ENCODE peak calls at places on chromosome 13, in four cellular contexts. X is uterus, I is IMR-90, M is heart left ventricle. R is an unnamed sample.

GRCh38 chr13:60957816-60958215 is 457.8 kb downstream of the PCDH20 start:
- DNase-seq in X (no peak), I (no peak), M (no peak), R (no peak)

GRCh38 chr13:90968510-90968909 is 379.0 kb upstream of the MIR17HG start:
- DNase-seq in X (no peak), I (no peak), M (no peak), R (no peak)

GRCh38 chr13:98570929-98571372 is 6.0 kb downstream of the STK24 start:
- DNase-seq in X (peak), I (no peak), M (no peak), R (peak)

GRCh38 chr13:99816321-99816720 is 155.2 kb downstream of the ZIC5 start:
- DNase-seq in X (no peak), I (no peak), M (no peak), R (no peak)

GRCh38 chr13:85575110-85575509 is 224.1 kb downstream of the SLITRK6 start:
- DNase-seq in X (no peak), I (no peak), M (no peak), R (no peak)

GRCh38 chr13:100473493-100474044 is 115.0 kb downstream of the GGACT start:
- DNase-seq in X (no peak), I (no peak), M (no peak), R (no peak)

GRCh38 chr13:44293908-44294735 is 79.5 kb upstream of the SERP2 start:
- DNase-seq in X (no peak), I (peak), M (no peak), R (no peak)

GRCh38 chr13:22801402-22802003 is 379.3 kb upstream of the SGCG start:
- DNase-seq in X (no peak), I (peak), M (no peak), R (no peak)

GRCh38 chr13:42875448-42876269 is 94.3 kb downstream of the FAM216B start:
- DNase-seq in X (no peak), I (peak), M (no peak), R (no peak)

GRCh38 chr13:46721054-46721453 is 75.9 kb downstream of the ESD start:
- DNase-seq in X (peak), I (peak), M (no peak), R (no peak)

GRCh38 chr13:36601186-36601585 is 72.6 kb upstream of the SERTM1 start:
- DNase-seq in X (no peak), I (no peak), M (no peak), R (no peak)

GRCh38 chr13:43373400-43373799 is 350.0 kb downstream of the DNAJC15 start:
- DNase-seq in X (no peak), I (no peak), M (no peak), R (no peak)

GRCh38 chr13:78595819-78596700 is 7.3 kb downstream of the POU4F1 start:
- DNase-seq in X (no peak), I (no peak), M (peak), R (no peak)

GRCh38 chr13:91242652-91243051 is 104.8 kb upstream of the MIR17HG start:
- DNase-seq in X (no peak), I (no peak), M (no peak), R (no peak)

GRCh38 chr13:99386911-99387788 is 80.0 kb upstream of the GPR183 start:
- DNase-seq in X (no peak), I (no peak), M (peak), R (peak)

GRCh38 chr13:97193577-97193976 is 28.6 kb upstream of the MBNL2 start:
- DNase-seq in X (no peak), I (no peak), M (no peak), R (no peak)

GRCh38 chr13:34258646-34259386 is 440.9 kb downstream of the RFC3 start:
- DNase-seq in X (no peak), I (no peak), M (no peak), R (no peak)

GRCh38 chr13:42001580-42001979 is 40.7 kb upstream of the VWA8 start:
- DNase-seq in X (peak), I (peak), M (no peak), R (peak)

GRCh38 chr13:33341861-33342452 is 56.4 kb upstream of the STARD13 start:
- DNase-seq in X (no peak), I (no peak), M (no peak), R (no peak)

GRCh38 chr13:107413005-107413404 is 802.3 kb downstream of the LIG4 start:
- DNase-seq in X (no peak), I (no peak), M (no peak), R (no peak)

GRCh38 chr13:65264066-65264465 is 1966.1 kb downstream of the PCDH9 start:
- DNase-seq in X (no peak), I (no peak), M (peak), R (no peak)

GRCh38 chr13:52599853-52600603 is 42.2 kb upstream of the HNRNPA1L2 start:
- DNase-seq in X (peak), I (peak), M (peak), R (no peak)

GRCh38 chr13:43640476-43640875 is 146.3 kb downstream of the ENOX1 start:
- DNase-seq in X (no peak), I (no peak), M (no peak), R (no peak)

GRCh38 chr13:29379281-29379680 is 216.2 kb downstream of the SLC7A1 start:
- DNase-seq in X (no peak), I (no peak), M (no peak), R (no peak)

GRCh38 chr13:98977568-98978270 is at the start of gene DOCK9:
- DNase-seq in X (peak), I (peak), M (peak), R (peak)

GRCh38 chr13:27822873-27823311 is 30.6 kb downstream of the GSX1 start:
- DNase-seq in X (no peak), I (no peak), M (no peak), R (no peak)

GRCh38 chr13:71306821-71307220 is 560.2 kb downstream of the DACH1 start:
- DNase-seq in X (no peak), I (no peak), M (no peak), R (no peak)

DNA sequence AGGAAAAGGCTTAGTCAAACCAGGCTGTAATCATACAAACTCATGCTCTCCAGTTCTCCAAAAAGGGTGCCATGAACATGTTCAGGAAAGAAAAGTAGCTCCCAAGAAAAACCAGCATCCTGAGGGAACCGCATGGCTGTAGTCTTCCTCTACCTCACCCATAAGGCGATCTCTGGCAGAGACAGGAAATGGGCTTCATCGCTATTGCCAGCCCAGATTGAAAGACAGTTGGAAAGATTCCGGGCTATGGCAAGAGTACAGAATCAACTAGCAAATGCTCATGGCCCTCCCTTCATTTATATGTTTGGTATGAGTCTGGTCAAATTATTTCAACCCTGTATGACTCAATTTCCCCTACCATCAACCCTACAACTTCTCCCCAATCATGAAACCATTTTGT is 140.1 kb downstream of the LHFPL6 start:
- DNase-seq in X (no peak), I (no peak), M (no peak), R (no peak)
- TF ChIP-seq POLR2A in X (no peak), I (no peak), M (no peak), R (no peak)

DNA sequence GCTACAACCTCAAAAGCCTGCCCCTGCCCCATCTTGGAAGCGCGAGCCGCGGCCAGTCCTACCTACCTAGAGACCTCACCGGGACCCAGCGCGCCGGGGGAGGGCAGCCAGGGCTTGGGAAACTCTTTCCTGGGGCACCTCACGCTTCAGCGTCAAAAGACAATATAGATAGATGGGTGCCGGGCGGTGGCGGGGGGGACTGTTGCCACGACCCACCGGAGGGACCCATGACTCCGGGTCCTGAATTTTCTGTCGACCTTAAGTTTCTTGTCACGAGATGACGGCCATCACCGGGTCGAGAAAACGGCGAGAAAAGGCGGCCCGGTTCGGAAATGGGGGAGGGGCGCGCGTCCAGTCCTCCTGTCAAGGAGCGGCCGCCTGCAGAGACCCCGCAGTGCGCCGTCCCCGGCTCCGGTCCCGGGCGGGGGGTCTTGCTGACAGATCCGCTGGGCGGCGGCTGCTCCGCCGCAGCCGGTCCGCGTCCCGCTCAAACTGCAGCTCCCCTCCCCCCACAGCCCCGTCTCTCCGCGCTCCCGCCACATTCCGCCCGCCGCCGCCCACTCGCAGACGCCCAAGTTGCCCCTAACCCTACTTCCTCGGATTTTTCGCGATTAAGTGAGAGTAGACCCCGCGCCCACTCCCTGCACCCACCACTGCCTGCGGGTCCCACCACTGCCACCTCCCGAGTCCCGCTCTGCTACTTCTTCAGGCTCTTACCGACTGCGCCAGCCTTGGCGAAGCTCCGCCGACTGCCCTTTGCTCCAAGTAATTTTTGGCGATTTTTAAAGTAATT is 66.1 kb downstream of the KCNRG start:
- DNase-seq in X (peak), I (no peak), M (peak), R (no peak)
- TF ChIP-seq POLR2A in X (no peak), I (no peak), M (no peak), R (no peak)

GRCh38 chr13:113758651-113759524 is at the start of gene TMEM255B:
- DNase-seq in X (peak), I (peak), M (peak), R (peak)
- TF ChIP-seq POLR2A in X (peak), I (no peak), M (peak), R (no peak)

DNA sequence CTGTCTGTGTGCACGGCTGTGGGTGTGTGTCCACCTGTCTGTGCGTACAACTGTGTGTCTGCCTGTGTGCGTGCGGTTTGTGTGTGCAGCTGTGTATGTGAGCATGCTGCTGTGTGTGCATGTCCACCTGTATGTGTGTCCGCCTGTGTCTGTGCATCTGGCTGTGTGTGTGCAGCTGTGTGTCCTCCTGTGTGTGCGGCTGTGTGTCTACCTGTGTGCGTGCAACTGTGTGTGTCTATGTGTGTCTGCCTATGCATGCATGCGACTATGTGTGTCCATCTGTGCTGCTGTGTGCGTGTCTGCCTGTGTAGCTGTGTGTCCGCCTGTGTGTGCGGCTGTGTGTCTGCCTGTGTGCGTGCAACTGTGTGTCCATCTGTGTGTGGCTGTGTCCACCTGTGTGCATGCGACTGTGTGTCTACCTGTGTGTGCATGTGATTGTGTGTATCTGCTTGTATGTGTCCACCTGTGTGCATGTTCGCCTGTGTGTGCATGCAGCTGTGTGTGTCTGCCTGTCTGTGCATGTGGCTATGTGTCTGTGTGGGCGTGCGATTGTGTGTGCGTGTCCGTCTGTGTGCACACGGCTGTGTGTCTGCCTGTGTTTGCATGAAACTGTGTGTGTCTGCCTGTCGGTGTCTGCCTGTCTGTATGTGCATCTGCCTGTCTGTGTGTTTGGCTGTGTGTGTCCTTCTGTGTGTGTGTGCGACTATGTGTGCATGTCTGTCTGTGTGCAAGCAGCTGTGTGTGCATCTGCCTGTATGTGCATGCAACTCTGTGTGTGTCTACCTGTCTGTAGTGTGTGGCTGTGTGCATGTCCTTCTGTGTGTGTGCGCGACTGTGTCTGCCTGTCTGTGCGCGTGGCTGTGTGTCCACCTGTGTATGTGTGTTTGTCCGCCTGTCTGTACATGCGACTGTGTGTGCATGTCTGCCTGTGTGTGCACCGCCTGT is 57.1 kb upstream of the C13orf46 start:
- DNase-seq in X (no peak), I (no peak), M (peak), R (no peak)
- TF ChIP-seq POLR2A in X (no peak), I (no peak), M (no peak), R (no peak)

GRCh38 chr13:87827479-87827878 is 156.3 kb downstream of the SLITRK5 start:
- DNase-seq in X (no peak), I (no peak), M (no peak), R (peak)
- TF ChIP-seq POLR2A in X (no peak), I (no peak), M (no peak), R (no peak)

GRCh38 chr13:20776751-20777150 is 3.0 kb upstream of the EEF1AKMT1 start:
- DNase-seq in X (no peak), I (no peak), M (no peak), R (no peak)

GRCh38 chr13:20774746-20775145 is 985 bp upstream of the EEF1AKMT1 start:
- DNase-seq in X (no peak), I (no peak), M (no peak), R (no peak)

GRCh38 chr13:20772401-20773131 is 1.2 kb downstream of the EEF1AKMT1 start:
- DNase-seq in X (no peak), I (peak), M (no peak), R (no peak)

GRCh38 chr13:20775961-20776360 is 2.2 kb upstream of the EEF1AKMT1 start:
- DNase-seq in X (no peak), I (no peak), M (no peak), R (no peak)

GRCh38 chr13:20773194-20774080 is at the start of gene EEF1AKMT1:
- DNase-seq in X (peak), I (peak), M (peak), R (peak)
- TF ChIP-seq POLR2A in X (peak), I (peak), M (peak), R (peak)